ENCODE peak calls at places on chromosomes 4 and X, in nine cellular contexts. F is tibial nerve, R is IMR-90, O is ovary, P is heart left ventricle, B is uterus, J is body of pancreas, N is K562, Q is transverse colon. Y is an unnamed sample.

GRCh38 chr4:11732155-11732554 is 303.5 kb upstream of the HS3ST1 start:
- DNase-seq in F (no peak), R (no peak), O (no peak), P (no peak), B (no peak), J (no peak), N (no peak), Q (peak; percentile 37), Y (no peak)

GRCh38 chr4:5824635-5825034 is 68.3 kb downstream of the CRMP1 start:
- DNase-seq in F (no peak), R (peak; percentile 51), O (no peak), P (no peak), B (no peak), J (no peak), N (peak; percentile 39), Q (no peak), Y (peak; percentile 5)

GRCh38 chr4:98662619-98663225 is 4.3 kb upstream of the TSPAN5 start:
- DNase-seq in F (no peak), R (peak; percentile 9), O (no peak), P (no peak), B (no peak), J (no peak), N (no peak), Q (no peak), Y (no peak)

GRCh38 chrX:84099120-84099519 is 88.9 kb downstream of the RPS6KA6 start:
- DNase-seq in F (no peak), R (no peak), O (no peak), P (no peak), B (no peak), J (no peak), N (no peak), Q (no peak), Y (no peak)

GRCh38 chr4:44629280-44629866 is 22.1 kb downstream of the YIPF7 start:
- DNase-seq in F (no peak), R (peak; percentile 43), O (no peak), P (no peak), B (no peak), J (peak; percentile 33), N (peak; percentile 45), Q (no peak), Y (peak; percentile 27)

GRCh38 chr4:5969777-5970176 is 48.5 kb downstream of the C4orf50 start:
- DNase-seq in F (no peak), R (no peak), O (no peak), P (no peak), B (no peak), J (no peak), N (no peak), Q (no peak), Y (no peak)

GRCh38 chrX:79506001-79506400 is 138.9 kb upstream of the ITM2A start:
- DNase-seq in F (no peak), R (no peak), O (no peak), P (no peak), B (no peak), J (no peak), N (no peak), Q (no peak), Y (no peak)

GRCh38 chrX:119381349-119381944 is 17.7 kb upstream of the SLC25A43 start:
- DNase-seq in F (no peak), R (no peak), O (no peak), P (no peak), B (no peak), J (no peak), N (no peak), Q (no peak), Y (no peak)

GRCh38 chrX:68794486-68794885 is 34.3 kb upstream of the EFNB1 start:
- DNase-seq in F (no peak), R (no peak), O (no peak), P (no peak), B (no peak), J (no peak), N (no peak), Q (no peak), Y (no peak)

GRCh38 chrX:21153503-21153902 is 220.7 kb upstream of the CNKSR2 start:
- DNase-seq in F (peak; percentile 13), R (peak; percentile 4), O (no peak), P (peak; percentile 52), B (peak; percentile 17), J (no peak), N (no peak), Q (no peak), Y (no peak)

GRCh38 chr4:7173821-7174220 is 18.5 kb upstream of the SORCS2 start:
- DNase-seq in F (no peak), R (no peak), O (peak; percentile 3), P (no peak), B (peak; percentile 7), J (peak; percentile 6), N (no peak), Q (no peak), Y (no peak)

GRCh38 chrX:153958605-153959004 is 13.0 kb downstream of the HCFC1 start:
- DNase-seq in F (no peak), R (no peak), O (no peak), P (no peak), B (no peak), J (no peak), N (no peak), Q (no peak), Y (no peak)

GRCh38 chrX:153961292-153961691 is 10.3 kb downstream of the HCFC1 start:
- DNase-seq in F (no peak), R (no peak), O (no peak), P (no peak), B (no peak), J (no peak), N (no peak), Q (no peak), Y (no peak)

GRCh38 chrX:153960786-153961185 is 10.8 kb downstream of the HCFC1 start:
- DNase-seq in F (no peak), R (no peak), O (no peak), P (no peak), B (no peak), J (no peak), N (no peak), Q (no peak), Y (no peak)

GRCh38 chrX:153959649-153960048 is 12.0 kb downstream of the HCFC1 start:
- DNase-seq in F (no peak), R (no peak), O (no peak), P (no peak), B (no peak), J (no peak), N (no peak), Q (no peak), Y (no peak)

GRCh38 chrX:153960077-153960476 is 11.5 kb downstream of the HCFC1 start:
- DNase-seq in F (no peak), R (no peak), O (no peak), P (no peak), B (no peak), J (no peak), N (no peak), Q (no peak), Y (no peak)
- H3K9me3 ChIP-seq in F (no peaks in the 10 kb centered on the region), R (no peaks in the 10 kb centered on the region), O (no peaks in the 10 kb centered on the region), P (no peaks in the 10 kb centered on the region), B (no peaks in the 10 kb centered on the region), J (no peaks in the 10 kb centered on the region), N (no peaks in the 10 kb centered on the region), Q (no peaks in the 10 kb centered on the region), Y (no peaks in the 10 kb centered on the region)

GRCh38 chr4:18020145-18020670 is 1.3 kb downstream of the LCORL start:
- DNase-seq in F (no peak), R (peak; percentile 12), O (peak; percentile 31), P (no peak), B (no peak), J (no peak), N (no peak), Q (peak; percentile 19), Y (no peak)

GRCh38 chr4:18022572-18023039 is 1.1 kb upstream of the LCORL start:
- DNase-seq in F (no peak), R (peak; percentile 5), O (no peak), P (no peak), B (no peak), J (no peak), N (no peak), Q (no peak), Y (no peak)

GRCh38 chr4:18021470-18021719 is 160 bp downstream of the LCORL start:
- DNase-seq in F (no peak), R (peak; percentile 20), O (no peak), P (no peak), B (no peak), J (no peak), N (peak; percentile 42), Q (no peak), Y (no peak)

GRCh38 chr4:18020671-18021469 is 685 bp downstream of the LCORL start:
- DNase-seq in F (peak; percentile 15), R (peak; percentile 83), O (peak; percentile 77), P (peak; percentile 72), B (peak; percentile 50), J (peak; percentile 47), N (peak; percentile 65), Q (peak; percentile 70), Y (peak; percentile 86)

GRCh38 chr4:18021720-18022571 is at the start of gene LCORL:
- DNase-seq in F (peak; percentile 80), R (peak; percentile 95), O (peak; percentile 94), P (peak; percentile 92), B (peak; percentile 93), J (peak; percentile 94), N (peak; percentile 94), Q (peak; percentile 93), Y (peak; percentile 96)
- TF ChIP-seq POLR2A in F (no peak), R (no peak), O (no peak), P (no peak), B (peak; percentile 67), J (peak; percentile 82), N (peak; percentile 79), Q (no peak), Y (peak; percentile 9)

GRCh38 chrX:155266446-155266845 is 2.2 kb upstream of the RAB39B start:
- DNase-seq in F (no peak), R (no peak), O (no peak), P (no peak), B (no peak), J (no peak), N (no peak), Q (no peak), Y (no peak)

GRCh38 chrX:155262970-155263754 is 1.1 kb downstream of the RAB39B start:
- DNase-seq in F (no peak), R (no peak), O (no peak), P (no peak), B (no peak), J (no peak), N (no peak), Q (no peak), Y (no peak)

GRCh38 chrX:155259752-155260151 is 4.5 kb downstream of the RAB39B start:
- DNase-seq in F (no peak), R (no peak), O (no peak), P (no peak), B (no peak), J (no peak), N (no peak), Q (no peak), Y (peak; percentile 51)

GRCh38 chrX:155263854-155264628 is at the start of gene RAB39B:
- DNase-seq in F (peak; percentile 11), R (peak; percentile 68), O (peak; percentile 33), P (peak; percentile 39), B (peak; percentile 24), J (peak; percentile 56), N (no peak), Q (peak; percentile 38), Y (peak; percentile 66)
- TF ChIP-seq CTCF in F (no peak), R (no peak), O (no peak), P (no peak), B (no peak), J (no peak), N (no peak), Q (no peak), Y (no peak)

DNA sequence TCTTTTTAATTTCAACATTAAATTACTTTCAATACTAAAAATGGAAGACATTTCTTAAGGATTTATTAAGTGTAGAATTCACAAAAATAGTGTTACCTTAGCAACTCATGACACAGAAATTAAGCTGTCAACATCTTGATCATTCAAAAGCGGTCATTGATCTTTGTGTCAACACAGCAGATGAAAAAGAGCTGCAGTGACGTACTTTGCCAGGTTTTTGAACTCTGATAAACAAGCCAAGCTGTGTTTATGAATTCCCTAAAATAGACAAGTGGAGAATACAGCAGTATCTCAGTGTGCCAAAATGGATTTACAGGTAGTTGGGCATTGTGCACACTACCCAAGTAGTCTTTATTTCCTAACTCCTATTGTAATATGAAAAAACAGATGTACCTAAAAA is 1141.8 kb upstream of the PCDH7 start:
- DNase-seq in F (no peak), R (no peak), O (no peak), P (no peak), B (no peak), J (no peak), N (no peak), Q (no peak), Y (no peak)
- H3K9me3 ChIP-seq in F (no peaks in the 10 kb centered on the region), R (no peaks in the 10 kb centered on the region), O (no peaks in the 10 kb centered on the region), P (no peaks in the 10 kb centered on the region), B (no peaks in the 10 kb centered on the region), J (no peaks in the 10 kb centered on the region), N (no peaks in the 10 kb centered on the region), Q (no peaks in the 10 kb centered on the region), Y (no peaks in the 10 kb centered on the region)